ENCODE peak calls at places on chromosomes 2 and 18, in seven cellular contexts. O, Z, C, F, T, L and S are unnamed samples.

GRCh38 chr2:179677746-179678505 is 183.5 kb downstream of the ZNF385B start:
- DNase-seq in C (no peak), Z (no peak), T (no peak), L (no peak), F (no peak), O (no peak), S (no peak)

GRCh38 chr2:84495539-84496146 is 20.7 kb upstream of the DNAH6 start:
- DNase-seq in T (no peak), C (no peak), Z (peak; percentile 81), F (no peak), L (no peak), O (peak; percentile 78), S (no peak)

GRCh38 chr2:62505649-62506420 is at the start of gene TMEM17:
- DNase-seq in F (peak; percentile 95), Z (peak; percentile 95), L (peak; percentile 96), O (peak; percentile 89), T (peak; percentile 95), C (peak; percentile 96), S (no peak)

GRCh38 chr2:22143840-22144239 is 1020.1 kb downstream of the TDRD15 start:
- DNase-seq in T (no peak), C (no peak), Z (no peak), L (no peak), O (no peak), F (no peak), S (no peak)

GRCh38 chr2:216694201-216694825 is 1.0 kb downstream of the IGFBP5 start:
- DNase-seq in C (peak; percentile 83), T (peak; percentile 89), F (peak; percentile 76), L (peak; percentile 65), Z (peak; percentile 82), O (no peak), S (peak; percentile 44)

GRCh38 chr2:182763311-182763912 is 47.4 kb downstream of the DNAJC10 start:
- DNase-seq in T (no peak), F (no peak), L (no peak), C (no peak), O (peak; percentile 43), Z (peak; percentile 54), S (no peak)

GRCh38 chr2:230575640-230576324 is 136.9 kb upstream of the CAB39 start:
- DNase-seq in F (no peak), C (no peak), O (no peak), Z (no peak), T (no peak), L (no peak), S (no peak)

GRCh38 chr2:229728360-229728759 is 14.0 kb upstream of the DNER start:
- DNase-seq in F (no peak), L (no peak), T (no peak), O (peak; percentile 3), C (no peak), Z (peak; percentile 17), S (no peak)

GRCh38 chr18:6242004-6242403 is 172.7 kb downstream of the L3MBTL4 start:
- DNase-seq in F (no peak), O (no peak), C (no peak), L (no peak), Z (no peak), T (peak; percentile 20), S (no peak)

GRCh38 chr2:8303322-8303832 is 378.5 kb upstream of the ID2 start:
- DNase-seq in L (peak; percentile 67), T (no peak), C (peak; percentile 87), F (peak; percentile 81), Z (no peak), O (no peak), S (peak; percentile 34)

GRCh38 chr2:113251118-113251517 is 27.6 kb downstream of the PAX8 start:
- DNase-seq in O (no peak), L (no peak), T (peak; percentile 24), C (no peak), Z (no peak), F (no peak), S (peak; percentile 53)

GRCh38 chr18:48728204-48728833 is 189.5 kb downstream of the CTIF start:
- DNase-seq in O (peak; percentile 99), F (peak; percentile 90), L (peak; percentile 45), C (peak; percentile 78), Z (peak; percentile 97), T (no peak), S (no peak)

GRCh38 chr2:195514365-195514764 is 142.7 kb upstream of the SLC39A10 start:
- DNase-seq in C (no peak), O (peak; percentile 61), F (no peak), T (no peak), Z (peak; percentile 47), L (no peak), S (no peak)

GRCh38 chr2:191838526-191838925 is 8.4 kb downstream of the CAVIN2 start:
- DNase-seq in L (no peak), C (no peak), Z (no peak), T (no peak), O (no peak), F (no peak), S (no peak)

GRCh38 chr2:26034597-26035067 is 748 bp downstream of the RAB10 start:
- DNase-seq in F (no peak), O (peak; percentile 5), L (no peak), T (no peak), Z (peak; percentile 44), C (no peak), S (peak; percentile 51)

GRCh38 chr2:72023678-72024390 is 123.8 kb downstream of the CYP26B1 start:
- DNase-seq in L (no peak), T (no peak), F (peak; percentile 25), C (peak; percentile 34), Z (no peak), O (no peak), S (no peak)

GRCh38 chr2:28608061-28608828 is 112.4 kb downstream of the PLB1 start:
- DNase-seq in O (no peak), C (no peak), F (peak; percentile 30), T (no peak), Z (no peak), L (no peak), S (no peak)

GRCh38 chr2:126832038-126832437 is 66.7 kb upstream of the TEX51 start:
- DNase-seq in Z (no peak), O (no peak), F (no peak), L (no peak), T (no peak), C (no peak), S (no peak)

GRCh38 chr2:10256525-10257031 is 46.1 kb upstream of the HPCAL1 start:
- DNase-seq in O (no peak), C (peak; percentile 27), F (peak; percentile 39), T (no peak), Z (no peak), L (no peak), S (no peak)

GRCh38 chr2:170554278-170554955 is 160.7 kb upstream of the SP5 start:
- DNase-seq in F (peak; percentile 84), L (peak; percentile 42), O (no peak), Z (peak; percentile 75), C (peak; percentile 95), T (no peak), S (no peak)

GRCh38 chr18:49225160-49225559 is 235.3 kb downstream of the DYM start:
- DNase-seq in T (no peak), F (no peak), O (peak; percentile 72), C (no peak), Z (peak; percentile 64), L (no peak), S (no peak)

GRCh38 chr2:39499336-39499735 is 62.3 kb upstream of the MAP4K3 start:
- DNase-seq in C (no peak), T (no peak), O (no peak), L (no peak), F (no peak), Z (peak; percentile 54), S (no peak)

GRCh38 chr2:219045937-219046550 is 4.7 kb upstream of the CFAP65 start:
- DNase-seq in L (no peak), Z (peak; percentile 55), O (peak; percentile 27), T (no peak), C (no peak), F (no peak), S (no peak)

GRCh38 chr18:46070683-46071614 is 1.1 kb downstream of the PSTPIP2 start:
- DNase-seq in F (no peak), O (no peak), T (peak; percentile 50), L (no peak), Z (no peak), C (no peak), S (no peak)

GRCh38 chr2:20625920-20626697 is 24.8 kb downstream of the HS1BP3 start:
- DNase-seq in C (peak; percentile 83), O (no peak), F (peak; percentile 67), L (no peak), Z (no peak), T (no peak), S (no peak)

GRCh38 chr2:159071190-159071915 is 102.9 kb downstream of the TANC1 start:
- DNase-seq in T (no peak), O (peak; percentile 59), F (no peak), L (no peak), C (no peak), Z (peak; percentile 83), S (no peak)
- H3K4me1 ChIP-seq in T (peaks cover 3% of the 10 kb centered on the region), O (peaks cover 24% of the 10 kb centered on the region), F (peaks cover 6% of the 10 kb centered on the region), L (peaks cover 6% of the 10 kb centered on the region), C (no peaks in the 10 kb centered on the region), Z (peaks cover 56% of the 10 kb centered on the region), S (no peaks in the 10 kb centered on the region)

GRCh38 chr2:43198263-43198662 is 28.1 kb downstream of the ZFP36L2 start:
- DNase-seq in C (no peak), Z (no peak), T (no peak), O (no peak), F (no peak), L (no peak), S (no peak)

GRCh38 chr2:43193996-43194869 is 32.2 kb downstream of the ZFP36L2 start:
- DNase-seq in T (no peak), F (no peak), C (no peak), L (no peak), O (no peak), Z (no peak), S (no peak)

GRCh38 chr2:43196773-43197567 is 29.4 kb downstream of the ZFP36L2 start:
- DNase-seq in F (no peak), C (no peak), L (no peak), T (no peak), O (peak; percentile 28), Z (peak; percentile 33), S (no peak)

GRCh38 chr2:43199492-43200481 is 26.6 kb downstream of the ZFP36L2 start:
- DNase-seq in Z (no peak), T (no peak), F (no peak), O (peak; percentile 15), L (no peak), C (no peak), S (no peak)

DNA sequence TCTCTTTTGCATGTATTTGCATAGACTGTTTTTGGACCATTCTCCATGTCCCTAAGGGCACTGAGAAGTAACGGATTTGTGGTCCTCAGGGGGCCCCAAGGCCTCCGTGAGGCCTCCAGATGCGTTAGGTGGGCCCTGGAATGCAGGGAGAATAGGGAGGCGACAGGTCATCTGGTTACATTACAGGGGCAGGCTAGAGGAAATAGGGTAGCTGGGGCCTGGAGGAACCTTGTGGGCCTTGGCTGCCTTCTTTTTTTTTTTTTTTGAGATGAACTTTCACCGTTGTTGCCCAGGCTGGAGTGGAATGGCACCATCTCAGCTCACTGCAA is 28.9 kb downstream of the ZFP36L2 start:
- DNase-seq in Z (no peak), T (no peak), O (no peak), C (no peak), L (no peak), F (no peak), S (no peak)
- H3K4me1 ChIP-seq in Z (no peaks in the 10 kb centered on the region), T (peaks cover 20% of the 10 kb centered on the region), O (no peaks in the 10 kb centered on the region), C (no peaks in the 10 kb centered on the region), L (no peaks in the 10 kb centered on the region), F (no peaks in the 10 kb centered on the region), S (peaks cover 47% of the 10 kb centered on the region)

GRCh38 chr2:237725661-237726060 is 72.9 kb upstream of the RBM44 start:
- DNase-seq in Z (no peak), C (peak; percentile 65), F (no peak), L (no peak), T (no peak), O (no peak), S (no peak)
- H3K4me1 ChIP-seq in Z (peaks cover 45% of the 10 kb centered on the region), C (no peaks in the 10 kb centered on the region), F (peaks cover 3% of the 10 kb centered on the region), L (peaks cover 6% of the 10 kb centered on the region), T (peaks cover 56% of the 10 kb centered on the region), O (peaks cover 17% of the 10 kb centered on the region), S (no peaks in the 10 kb centered on the region)

GRCh38 chr2:74844752-74845151 is 10.8 kb downstream of the HK2 start:
- DNase-seq in C (peak; percentile 1), L (no peak), O (no peak), T (no peak), Z (no peak), F (no peak), S (no peak)
- H3K4me1 ChIP-seq in C (no peaks in the 10 kb centered on the region), L (peaks cover 15% of the 10 kb centered on the region), O (peaks cover 50% of the 10 kb centered on the region), T (peaks cover 58% of the 10 kb centered on the region), Z (peaks cover 57% of the 10 kb centered on the region), F (peaks cover 2% of the 10 kb centered on the region), S (peaks cover 95% of the 10 kb centered on the region)